ENCODE peak calls at places on chromosomes 5 and 9, in seven cellular contexts. F is tibial nerve; K is uterus; C is esophagus squamous epithelium; Z is CD4-positive, CD25-positive, alpha-beta regulatory T cell; R is CD8-positive, alpha-beta T cell; Y is pancreas. X is an unnamed sample.

GRCh38 chr9:7223981-7224380 is 466.2 kb downstream of the KDM4C start:
- DNase-seq in Z (no peak), C (no peak), F (no peak), Y (no peak), K (no peak), R (no peak), X (no peak)

GRCh38 chr9:73260506-73260905 is 108.8 kb downstream of the ANXA1 start:
- DNase-seq in R (no peak), Z (no peak), K (no peak), Y (no peak), F (no peak), C (no peak), X (no peak)

GRCh38 chr9:121107881-121108280 is 33.1 kb downstream of the CNTRL start:
- DNase-seq in R (no peak), K (no peak), F (no peak), Y (no peak), C (no peak), Z (no peak), X (no peak)

GRCh38 chr9:79013715-79014610 is 557.8 kb upstream of the TLE4 start:
- DNase-seq in K (no peak), R (no peak), Y (no peak), Z (no peak), F (no peak), C (no peak), X (no peak)

GRCh38 chr5:133565993-133566392 is 46.3 kb downstream of the FSTL4 start:
- DNase-seq in F (peak; percentile 54), K (no peak), Y (no peak), Z (peak; percentile 8), R (no peak), C (no peak), X (no peak)

GRCh38 chr5:21145376-21145775 is 1157.4 kb upstream of the CDH18 start:
- DNase-seq in Z (no peak), R (no peak), C (no peak), F (no peak), Y (no peak), K (no peak), X (no peak)

GRCh38 chr9:15725953-15726352 is 173.1 kb downstream of the CCDC171 start:
- DNase-seq in R (no peak), F (no peak), Y (no peak), C (no peak), Z (no peak), K (no peak), X (no peak)

GRCh38 chr9:94065535-94065961 is 18.7 kb upstream of the PTPDC1 start:
- DNase-seq in F (peak; percentile 90), Y (peak; percentile 60), Z (peak; percentile 86), R (peak; percentile 65), C (peak; percentile 5), K (peak; percentile 86), X (peak; percentile 81)

GRCh38 chr5:38237681-38238080 is 20.7 kb upstream of the EGFLAM start:
- DNase-seq in R (no peak), C (no peak), Y (no peak), K (no peak), Z (no peak), F (no peak), X (no peak)

GRCh38 chr9:132798817-132799790 is 79.0 kb downstream of the AK8 start:
- DNase-seq in Y (no peak), K (no peak), F (peak; percentile 41), Z (no peak), R (no peak), C (no peak), X (peak; percentile 12)

GRCh38 chr9:116713266-116713665 is 26.2 kb downstream of the TRIM32 start:
- DNase-seq in K (no peak), C (no peak), Y (no peak), Z (no peak), F (no peak), R (no peak), X (no peak)

GRCh38 chr5:113235884-113236283 is 198.9 kb downstream of the TSSK1B start:
- DNase-seq in R (no peak), Z (no peak), Y (no peak), K (no peak), C (no peak), F (no peak), X (no peak)

GRCh38 chr9:12657233-12657632 is 36.0 kb upstream of the TYRP1 start:
- DNase-seq in F (no peak), R (no peak), Y (no peak), Z (no peak), K (no peak), C (no peak), X (no peak)

GRCh38 chr5:172150514-172151425 is 37.3 kb downstream of the STK10 start:
- DNase-seq in Z (peak; percentile 56), C (no peak), K (no peak), R (peak; percentile 7), Y (no peak), F (peak; percentile 44), X (no peak)

GRCh38 chr5:172920447-172920849 is 38.8 kb upstream of the RPL26L1 start:
- DNase-seq in R (no peak), Y (no peak), F (no peak), Z (no peak), C (no peak), K (peak; percentile 88), X (no peak)

GRCh38 chr5:73902327-73903051 is 276.5 kb downstream of the ARHGEF28 start:
- DNase-seq in Y (no peak), C (no peak), F (no peak), Z (peak; percentile 62), K (no peak), R (no peak), X (peak; percentile 34)

DNA sequence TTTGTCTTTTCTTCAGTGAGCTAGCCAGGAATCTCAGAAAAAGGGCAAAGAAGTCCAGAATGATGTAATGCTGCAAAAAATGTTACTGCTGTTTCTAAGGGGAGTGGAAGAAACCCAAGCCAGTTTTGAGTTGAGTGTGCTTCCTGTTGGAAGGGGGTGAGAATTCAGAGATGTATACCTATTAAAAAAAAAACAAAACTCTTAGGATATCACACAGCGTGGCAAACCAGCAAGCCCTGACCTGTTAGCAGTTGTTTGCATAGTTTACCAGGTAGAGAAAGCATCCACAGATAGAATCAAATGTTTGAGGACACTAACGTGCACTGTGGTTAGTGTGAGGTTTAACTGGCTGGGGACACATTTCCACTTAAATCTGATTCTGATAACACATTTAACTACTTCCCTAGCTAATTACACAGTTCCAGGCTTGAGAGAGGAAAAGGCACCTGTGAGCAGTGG is 11.4 kb downstream of the BASP1 start:
- DNase-seq in Y (no peak), C (no peak), K (no peak), R (no peak), F (no peak), Z (no peak), X (peak; percentile 53)
- H3K4me1 ChIP-seq in Y (no peaks in the 10 kb centered on the region), C (peaks cover 15% of the 10 kb centered on the region), K (no peaks in the 10 kb centered on the region), R (no peaks in the 10 kb centered on the region), F (peaks cover 10% of the 10 kb centered on the region), Z (no peaks in the 10 kb centered on the region), X (peaks cover 3% of the 10 kb centered on the region)

GRCh38 chr5:60517094-60517694 is 182.8 kb downstream of the DEPDC1B start:
- DNase-seq in F (no peak), Z (no peak), Y (no peak), K (no peak), R (no peak), C (no peak), X (no peak)

GRCh38 chr5:60520451-60521210 is 179.3 kb downstream of the DEPDC1B start:
- DNase-seq in K (no peak), Y (no peak), Z (no peak), C (no peak), F (no peak), R (no peak), X (no peak)

GRCh38 chr5:60517850-60518249 is 182.1 kb downstream of the DEPDC1B start:
- DNase-seq in R (no peak), Z (no peak), K (no peak), Y (no peak), F (no peak), C (no peak), X (no peak)

GRCh38 chr5:60521379-60522298 is 178.3 kb downstream of the DEPDC1B start:
- DNase-seq in F (no peak), R (no peak), Z (peak; percentile 6), K (no peak), Y (no peak), C (no peak), X (no peak)

GRCh38 chr5:60519372-60519771 is 180.6 kb downstream of the DEPDC1B start:
- DNase-seq in K (no peak), C (no peak), Y (no peak), F (no peak), Z (no peak), R (no peak), X (no peak)
- H3K27ac ChIP-seq in K (peak overlapping the region; percentile 63), C (no peak overlapping the region), Y (no peak overlapping the region), F (peak overlapping the region; percentile 13), Z (no peak overlapping the region), R (no peak overlapping the region), X (peak overlapping the region; percentile 30)

GRCh38 chr9:124260769-124261603 is 3.2 kb downstream of the NEK6 start:
- DNase-seq in F (no peak), R (no peak), K (no peak), Y (no peak), Z (no peak), C (no peak), X (no peak)
- H3K4me1 ChIP-seq in F (peaks cover 58% of the 10 kb centered on the region), R (no peaks in the 10 kb centered on the region), K (peaks cover 3% of the 10 kb centered on the region), Y (peaks cover 44% of the 10 kb centered on the region), Z (peaks cover 17% of the 10 kb centered on the region), C (peaks cover 92% of the 10 kb centered on the region), X (peaks cover 12% of the 10 kb centered on the region)

GRCh38 chr5:41869150-41869738 is 981 bp downstream of the OXCT1 start:
- DNase-seq in F (peak; percentile 61), R (no peak), C (no peak), K (peak; percentile 38), Z (no peak), Y (peak; percentile 23), X (peak; percentile 48)
- H3K27ac ChIP-seq in F (peak overlapping the region; percentile 97), R (peak overlapping the region; percentile 90), C (peak overlapping the region; percentile 91), K (peak overlapping the region; percentile 90), Z (peak overlapping the region; percentile 92), Y (peak overlapping the region; percentile 62), X (peak overlapping the region; percentile 93)

DNA sequence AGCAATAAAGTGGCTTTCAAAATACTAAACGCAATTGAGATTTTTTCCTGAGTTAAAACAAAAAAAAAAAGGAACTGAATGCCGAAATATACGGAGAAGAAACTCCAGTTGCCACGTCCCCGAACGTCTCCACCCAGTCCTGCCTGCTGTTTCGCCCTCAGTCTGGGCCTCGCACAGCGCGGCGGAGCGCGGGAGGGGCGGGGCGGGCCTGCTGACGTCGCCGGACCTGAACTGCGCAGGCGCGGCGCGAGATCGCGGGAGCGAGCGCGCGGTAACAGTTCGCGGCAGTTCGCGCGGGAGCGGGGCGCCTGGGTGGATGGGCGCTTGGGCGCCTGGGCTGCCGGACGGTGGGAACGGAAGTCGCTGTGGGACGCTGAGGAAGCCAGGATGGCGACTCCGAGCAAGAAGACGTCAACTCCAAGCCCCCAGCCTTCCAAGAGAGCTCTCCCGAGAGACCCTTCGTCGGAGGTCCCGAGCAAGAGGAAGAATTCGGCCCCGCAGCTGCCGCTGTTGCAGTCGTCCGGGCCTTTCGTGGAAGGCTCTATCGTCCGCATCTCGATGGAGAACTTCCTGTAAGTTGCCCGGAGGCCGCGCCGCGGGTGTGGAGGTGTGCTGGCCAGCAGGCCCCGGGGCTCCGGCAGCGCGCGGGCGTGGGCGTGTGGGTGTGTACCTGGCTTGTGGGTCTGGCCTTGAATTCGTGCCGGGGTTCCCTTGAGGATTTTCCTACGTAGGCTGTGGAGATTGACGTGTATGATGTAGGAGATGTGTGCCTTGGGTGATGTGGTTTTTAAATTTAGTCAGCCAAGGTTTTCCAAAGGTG is at the start of gene SMC5:
- DNase-seq in Z (peak; percentile 94), F (peak; percentile 73), Y (peak; percentile 88), K (peak; percentile 84), C (peak; percentile 57), R (peak; percentile 87), X (peak; percentile 90)
- H3K4me1 ChIP-seq in Z (peaks cover 55% of the 10 kb centered on the region), F (peaks cover 40% of the 10 kb centered on the region), Y (peaks cover 51% of the 10 kb centered on the region), K (peaks cover 22% of the 10 kb centered on the region), C (peaks cover 76% of the 10 kb centered on the region), R (peaks cover 54% of the 10 kb centered on the region), X (peaks cover 17% of the 10 kb centered on the region)

GRCh38 chr5:96816991-96817390 is 9.2 kb upstream of the ERAP1 start:
- DNase-seq in Y (no peak), R (no peak), C (no peak), Z (peak; percentile 47), F (no peak), K (no peak), X (no peak)
- H3K27ac ChIP-seq in Y (no peak overlapping the region), R (peak overlapping the region; percentile 62), C (no peak overlapping the region), Z (peak overlapping the region; percentile 75), F (no peak overlapping the region), K (no peak overlapping the region), X (no peak overlapping the region)

X was measured in prostate gland.